ENCODE peak calls at places on chromosome 18, in seven cellular contexts. J, C, O, R, F, X and G are unnamed samples.

GRCh38 chr18:59729781-59730180 is 32.6 kb upstream of the CCBE1 start:
- DNase-seq in J (no peak), C (no peak), O (no peak), R (no peak), F (no peak), X (no peak), G (no peak)

GRCh38 chr18:58699551-58699950 is 28.3 kb downstream of the MALT1 start:
- DNase-seq in J (no peak), C (no peak), O (no peak), R (no peak), F (no peak), X (no peak), G (no peak)

GRCh38 chr18:30903566-30903965 is 139.0 kb downstream of the DSC3 start:
- DNase-seq in J (no peak), C (no peak), O (no peak), R (no peak), F (no peak), X (peak), G (no peak)

GRCh38 chr18:47701133-47701532 is 229.3 kb downstream of the SMAD2 start:
- DNase-seq in J (no peak), C (no peak), O (no peak), R (no peak), F (no peak), X (no peak), G (no peak)

GRCh38 chr18:80179857-80180558 is 67.3 kb downstream of the PARD6G start:
- DNase-seq in J (no peak), C (no peak), O (no peak), R (no peak), F (no peak), X (no peak), G (peak)

GRCh38 chr18:46917808-46918600 is 602 bp downstream of the KATNAL2 start:
- DNase-seq in J (peak), C (no peak), O (peak), R (peak), F (no peak), X (no peak), G (peak)

GRCh38 chr18:63567276-63567675 is 19.9 kb upstream of the SERPINB13 start:
- DNase-seq in J (no peak), C (no peak), O (no peak), R (no peak), F (no peak), X (no peak), G (no peak)

GRCh38 chr18:48714873-48715272 is 176.0 kb downstream of the CTIF start:
- DNase-seq in J (no peak), C (no peak), O (no peak), R (no peak), F (no peak), X (no peak), G (no peak)

GRCh38 chr18:34595673-34596072 is 114.4 kb upstream of the DTNA start:
- DNase-seq in J (no peak), C (no peak), O (no peak), R (no peak), F (no peak), X (no peak), G (no peak)

GRCh38 chr18:46883180-46883579 is 34.1 kb downstream of the PIAS2 start:
- DNase-seq in J (no peak), C (no peak), O (no peak), R (no peak), F (no peak), X (no peak), G (no peak)

GRCh38 chr18:9757851-9758587 is 49.9 kb downstream of the RAB31 start:
- DNase-seq in J (no peak), C (no peak), O (no peak), R (no peak), F (no peak), X (peak), G (no peak)

GRCh38 chr18:61589053-61589723 is 256.0 kb downstream of the CDH20 start:
- DNase-seq in J (no peak), C (no peak), O (no peak), R (no peak), F (no peak), X (no peak), G (no peak)

GRCh38 chr18:46411862-46412690 is 244.9 kb downstream of the LOXHD1 start:
- DNase-seq in J (no peak), C (no peak), O (no peak), R (peak), F (no peak), X (peak), G (peak)

GRCh38 chr18:41266616-41267015 is 688.4 kb upstream of the PIK3C3 start:
- DNase-seq in J (no peak), C (no peak), O (no peak), R (no peak), F (no peak), X (peak), G (no peak)

GRCh38 chr18:28284132-28284531 is 107.2 kb upstream of the CDH2 start:
- DNase-seq in J (no peak), C (no peak), O (no peak), R (no peak), F (no peak), X (peak), G (no peak)

GRCh38 chr18:68406761-68407160 is 308.1 kb downstream of the TMX3 start:
- DNase-seq in J (no peak), C (no peak), O (no peak), R (no peak), F (no peak), X (no peak), G (no peak)

GRCh38 chr18:24397694-24398365 is at the start of gene OSBPL1A:
- DNase-seq in J (peak), C (peak), O (peak), R (peak), F (peak), X (peak), G (peak)

GRCh38 chr18:74611791-74612190 is 14.1 kb downstream of the ZNF407 start:
- DNase-seq in J (no peak), C (no peak), O (no peak), R (no peak), F (no peak), X (no peak), G (no peak)

GRCh38 chr18:13452851-13453524 is 234.4 kb downstream of the LDLRAD4 start:
- DNase-seq in J (no peak), C (no peak), O (no peak), R (no peak), F (no peak), X (no peak), G (no peak)

GRCh38 chr18:9918016-9918680 is 4.3 kb downstream of the VAPA start:
- DNase-seq in J (no peak), C (no peak), O (no peak), R (no peak), F (no peak), X (no peak), G (no peak)

GRCh38 chr18:9924371-9924943 is 10.6 kb downstream of the VAPA start:
- DNase-seq in J (no peak), C (no peak), O (no peak), R (no peak), F (no peak), X (no peak), G (no peak)

GRCh38 chr18:79952996-79953559 is 1.6 kb upstream of the SLC66A2 start:
- DNase-seq in J (no peak), C (no peak), O (no peak), R (no peak), F (no peak), X (no peak), G (peak)

GRCh38 chr18:41940506-41941215 is 14.4 kb upstream of the PIK3C3 start:
- DNase-seq in J (no peak), C (no peak), O (no peak), R (no peak), F (no peak), X (no peak), G (no peak)

GRCh38 chr18:49343179-49343578 is 117.3 kb downstream of the DYM start:
- DNase-seq in J (no peak), C (no peak), O (no peak), R (no peak), F (no peak), X (no peak), G (no peak)